ENCODE peak calls at places on chromosomes 7 and 10, in six cellular contexts. One of them, this sample, is unnamed.

GRCh38 chr7:42068554-42069280 is 168.3 kb downstream of the GLI3 start:
- DNase-seq in foreskin fibroblast: no peak
- DNase-seq in astrocyte of the cerebellum: no peak
- DNase-seq in thoracic aorta: no peak
- DNase-seq in fibroblast of lung: no peak
- DNase-seq in cardiac muscle cell: no peak
- DNase-seq in this sample: no peak

GRCh38 chr7:108099650-108100049 is 30.5 kb downstream of the LAMB4 start:
- DNase-seq in foreskin fibroblast: peak; percentile 59
- DNase-seq in astrocyte of the cerebellum: no peak
- DNase-seq in thoracic aorta: no peak
- DNase-seq in fibroblast of lung: peak; percentile 79
- DNase-seq in cardiac muscle cell: no peak
- DNase-seq in this sample: no peak

GRCh38 chr7:52168085-52168484 is 851.5 kb upstream of the COBL start:
- DNase-seq in foreskin fibroblast: no peak
- DNase-seq in astrocyte of the cerebellum: no peak
- DNase-seq in thoracic aorta: no peak
- DNase-seq in fibroblast of lung: no peak
- DNase-seq in cardiac muscle cell: no peak
- DNase-seq in this sample: no peak

GRCh38 chr7:7795736-7796135 is 77.3 kb upstream of the RPA3 start:
- DNase-seq in foreskin fibroblast: peak; percentile 82
- DNase-seq in astrocyte of the cerebellum: peak; percentile 16
- DNase-seq in thoracic aorta: no peak
- DNase-seq in fibroblast of lung: peak; percentile 60
- DNase-seq in cardiac muscle cell: no peak
- DNase-seq in this sample: peak; percentile 17

GRCh38 chr7:142319970-142320369 is 62.1 kb upstream of the PRSS58 start:
- DNase-seq in foreskin fibroblast: no peak
- DNase-seq in astrocyte of the cerebellum: no peak
- DNase-seq in thoracic aorta: no peak
- DNase-seq in fibroblast of lung: no peak
- DNase-seq in cardiac muscle cell: no peak
- DNase-seq in this sample: no peak

GRCh38 chr7:22598318-22598717 is 98.3 kb upstream of the STEAP1B start:
- DNase-seq in foreskin fibroblast: no peak
- DNase-seq in astrocyte of the cerebellum: no peak
- DNase-seq in thoracic aorta: no peak
- DNase-seq in fibroblast of lung: no peak
- DNase-seq in cardiac muscle cell: no peak
- DNase-seq in this sample: no peak

GRCh38 chr7:49670991-49671390 is 102.4 kb upstream of the VWC2 start:
- DNase-seq in foreskin fibroblast: no peak
- DNase-seq in astrocyte of the cerebellum: no peak
- DNase-seq in thoracic aorta: no peak
- DNase-seq in fibroblast of lung: no peak
- DNase-seq in cardiac muscle cell: no peak
- DNase-seq in this sample: peak; percentile 7

GRCh38 chr10:49768731-49769130 is 6.6 kb upstream of the OGDHL start:
- DNase-seq in foreskin fibroblast: no peak
- DNase-seq in astrocyte of the cerebellum: no peak
- DNase-seq in thoracic aorta: no peak
- DNase-seq in fibroblast of lung: no peak
- DNase-seq in cardiac muscle cell: no peak
- DNase-seq in this sample: no peak

GRCh38 chr10:21533577-21534475 is at the start of gene MLLT10:
- DNase-seq in foreskin fibroblast: peak; percentile 98
- DNase-seq in astrocyte of the cerebellum: peak; percentile 88
- DNase-seq in thoracic aorta: peak; percentile 66
- DNase-seq in fibroblast of lung: peak; percentile 97
- DNase-seq in cardiac muscle cell: peak; percentile 99
- DNase-seq in this sample: peak; percentile 97

GRCh38 chr10:130038611-130039109 is 72.0 kb downstream of the C10orf143 start:
- DNase-seq in foreskin fibroblast: no peak
- DNase-seq in astrocyte of the cerebellum: no peak
- DNase-seq in thoracic aorta: no peak
- DNase-seq in fibroblast of lung: no peak
- DNase-seq in cardiac muscle cell: no peak
- DNase-seq in this sample: no peak

GRCh38 chr7:158494162-158494586 is 93.4 kb downstream of the PTPRN2 start:
- DNase-seq in foreskin fibroblast: no peak
- DNase-seq in astrocyte of the cerebellum: no peak
- DNase-seq in thoracic aorta: no peak
- DNase-seq in fibroblast of lung: no peak
- DNase-seq in cardiac muscle cell: no peak
- DNase-seq in this sample: no peak

GRCh38 chr10:89296227-89296648 is 5.6 kb upstream of the IFIT2 start:
- DNase-seq in foreskin fibroblast: peak; percentile 53
- DNase-seq in astrocyte of the cerebellum: no peak
- DNase-seq in thoracic aorta: no peak
- DNase-seq in fibroblast of lung: peak; percentile 90
- DNase-seq in cardiac muscle cell: peak; percentile 75
- DNase-seq in this sample: peak; percentile 68

GRCh38 chr7:128022631-128023532 is 8.4 kb downstream of the LRRC4 start:
- DNase-seq in foreskin fibroblast: peak; percentile 64
- DNase-seq in astrocyte of the cerebellum: peak; percentile 59
- DNase-seq in thoracic aorta: no peak
- DNase-seq in fibroblast of lung: peak; percentile 66
- DNase-seq in cardiac muscle cell: peak; percentile 47
- DNase-seq in this sample: peak; percentile 49
- H3K4me3 ChIP-seq in foreskin fibroblast: no peak overlapping the region
- H3K4me3 ChIP-seq in astrocyte of the cerebellum: no peak overlapping the region
- H3K4me3 ChIP-seq in thoracic aorta: no peak overlapping the region
- H3K4me3 ChIP-seq in fibroblast of lung: no peak overlapping the region
- H3K4me3 ChIP-seq in cardiac muscle cell: no peak overlapping the region
- H3K4me3 ChIP-seq in this sample: no peak overlapping the region

DNA sequence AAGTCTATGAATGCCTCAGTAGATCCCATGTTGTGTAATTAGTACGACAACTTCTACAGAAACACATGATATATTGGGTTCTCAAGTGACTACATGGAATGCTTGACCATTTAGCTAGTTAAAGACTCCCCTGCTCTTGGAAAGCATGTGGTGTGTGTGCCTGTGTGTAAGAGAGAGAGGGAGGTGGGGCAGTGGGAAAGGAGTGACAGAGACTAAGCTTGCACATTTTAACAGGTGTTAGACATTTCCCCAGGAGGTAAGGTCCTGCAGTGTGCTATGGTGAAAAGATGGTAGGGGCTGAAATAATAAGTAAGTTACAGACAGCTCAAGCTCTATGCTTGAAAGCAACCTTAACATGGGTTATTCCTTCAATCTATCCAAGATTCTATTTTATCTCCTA is 241.7 kb upstream of the GHITM start:
- DNase-seq in foreskin fibroblast: no peak
- DNase-seq in astrocyte of the cerebellum: no peak
- DNase-seq in thoracic aorta: no peak
- DNase-seq in fibroblast of lung: no peak
- DNase-seq in cardiac muscle cell: no peak
- DNase-seq in this sample: no peak
- H3K4me3 ChIP-seq in foreskin fibroblast: no peak overlapping the region
- H3K4me3 ChIP-seq in astrocyte of the cerebellum: no peak overlapping the region
- H3K4me3 ChIP-seq in thoracic aorta: no peak overlapping the region
- H3K4me3 ChIP-seq in fibroblast of lung: no peak overlapping the region
- H3K4me3 ChIP-seq in cardiac muscle cell: no peak overlapping the region
- H3K4me3 ChIP-seq in this sample: no peak overlapping the region

GRCh38 chr7:99730992-99731391 is 4.0 kb downstream of the CYP3A7 start:
- DNase-seq in foreskin fibroblast: no peak
- DNase-seq in astrocyte of the cerebellum: no peak
- DNase-seq in thoracic aorta: no peak
- DNase-seq in fibroblast of lung: no peak
- DNase-seq in cardiac muscle cell: no peak
- DNase-seq in this sample: no peak
- H3K4me3 ChIP-seq in foreskin fibroblast: no peak overlapping the region
- H3K4me3 ChIP-seq in astrocyte of the cerebellum: no peak overlapping the region
- H3K4me3 ChIP-seq in thoracic aorta: no peak overlapping the region
- H3K4me3 ChIP-seq in fibroblast of lung: no peak overlapping the region
- H3K4me3 ChIP-seq in cardiac muscle cell: no peak overlapping the region
- H3K4me3 ChIP-seq in this sample: no peak overlapping the region

DNA sequence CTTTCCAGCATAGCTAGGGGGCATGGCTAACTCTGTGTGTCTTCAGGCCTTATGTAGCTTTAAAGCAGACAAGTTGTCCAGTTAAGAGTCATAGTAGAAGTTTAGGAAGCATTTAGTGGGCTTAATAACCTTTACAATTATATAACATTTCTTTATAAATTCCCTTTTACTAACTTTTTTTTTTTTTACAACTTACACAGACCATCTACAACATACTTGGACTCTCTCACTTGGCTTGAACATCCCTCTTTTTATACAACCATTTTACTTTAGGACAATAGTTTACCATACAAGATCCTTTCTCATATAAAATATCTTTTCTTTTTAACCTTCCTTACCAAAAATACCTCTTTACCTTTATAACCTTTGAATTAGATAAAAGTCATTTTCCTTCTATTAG is 26.3 kb downstream of the SP4 start:
- DNase-seq in foreskin fibroblast: no peak
- DNase-seq in astrocyte of the cerebellum: no peak
- DNase-seq in thoracic aorta: no peak
- DNase-seq in fibroblast of lung: no peak
- DNase-seq in cardiac muscle cell: no peak
- DNase-seq in this sample: no peak
- H3K4me3 ChIP-seq in foreskin fibroblast: no peak overlapping the region
- H3K4me3 ChIP-seq in astrocyte of the cerebellum: no peak overlapping the region
- H3K4me3 ChIP-seq in thoracic aorta: no peak overlapping the region
- H3K4me3 ChIP-seq in fibroblast of lung: no peak overlapping the region
- H3K4me3 ChIP-seq in cardiac muscle cell: no peak overlapping the region
- H3K4me3 ChIP-seq in this sample: no peak overlapping the region

GRCh38 chr7:92135100-92135429 is 788 bp upstream of the CYP51A1 start:
- DNase-seq in foreskin fibroblast: no peak
- DNase-seq in astrocyte of the cerebellum: peak; percentile 3
- DNase-seq in thoracic aorta: no peak
- DNase-seq in fibroblast of lung: no peak
- DNase-seq in cardiac muscle cell: peak; percentile 46
- DNase-seq in this sample: peak; percentile 1
- H3K4me3 ChIP-seq in foreskin fibroblast: peak overlapping the region; percentile 95
- H3K4me3 ChIP-seq in astrocyte of the cerebellum: peak overlapping the region; percentile 89
- H3K4me3 ChIP-seq in thoracic aorta: peak overlapping the region; percentile 95
- H3K4me3 ChIP-seq in fibroblast of lung: peak overlapping the region; percentile 92
- H3K4me3 ChIP-seq in cardiac muscle cell: peak overlapping the region; percentile 66
- H3K4me3 ChIP-seq in this sample: peak overlapping the region; percentile 85

GRCh38 chr7:100895956-100896742 is 461 bp upstream of the ACHE start:
- DNase-seq in foreskin fibroblast: no peak
- DNase-seq in astrocyte of the cerebellum: no peak
- DNase-seq in thoracic aorta: no peak
- DNase-seq in fibroblast of lung: no peak
- DNase-seq in cardiac muscle cell: no peak
- DNase-seq in this sample: no peak
- H3K4me3 ChIP-seq in foreskin fibroblast: no peak overlapping the region
- H3K4me3 ChIP-seq in astrocyte of the cerebellum: peak overlapping the region; percentile 10
- H3K4me3 ChIP-seq in thoracic aorta: peak overlapping the region; percentile 62
- H3K4me3 ChIP-seq in fibroblast of lung: no peak overlapping the region
- H3K4me3 ChIP-seq in cardiac muscle cell: peak overlapping the region; percentile 62
- H3K4me3 ChIP-seq in this sample: no peak overlapping the region

GRCh38 chr10:28913850-28914249 is 236.5 kb downstream of the BAMBI start:
- DNase-seq in foreskin fibroblast: no peak
- DNase-seq in astrocyte of the cerebellum: no peak
- DNase-seq in thoracic aorta: no peak
- DNase-seq in fibroblast of lung: no peak
- DNase-seq in cardiac muscle cell: no peak
- DNase-seq in this sample: peak; percentile 33

GRCh38 chr10:28912017-28912783 is 234.9 kb downstream of the BAMBI start:
- DNase-seq in foreskin fibroblast: no peak
- DNase-seq in astrocyte of the cerebellum: no peak
- DNase-seq in thoracic aorta: no peak
- DNase-seq in fibroblast of lung: no peak
- DNase-seq in cardiac muscle cell: no peak
- DNase-seq in this sample: no peak

GRCh38 chr10:28914721-28915120 is 237.4 kb downstream of the BAMBI start:
- DNase-seq in foreskin fibroblast: no peak
- DNase-seq in astrocyte of the cerebellum: no peak
- DNase-seq in thoracic aorta: no peak
- DNase-seq in fibroblast of lung: no peak
- DNase-seq in cardiac muscle cell: no peak
- DNase-seq in this sample: no peak

GRCh38 chr10:28910960-28911359 is 233.6 kb downstream of the BAMBI start:
- DNase-seq in foreskin fibroblast: no peak
- DNase-seq in astrocyte of the cerebellum: no peak
- DNase-seq in thoracic aorta: no peak
- DNase-seq in fibroblast of lung: peak; percentile 43
- DNase-seq in cardiac muscle cell: peak; percentile 73
- DNase-seq in this sample: no peak

GRCh38 chr10:28913436-28913835 is 236.1 kb downstream of the BAMBI start:
- DNase-seq in foreskin fibroblast: no peak
- DNase-seq in astrocyte of the cerebellum: no peak
- DNase-seq in thoracic aorta: no peak
- DNase-seq in fibroblast of lung: no peak
- DNase-seq in cardiac muscle cell: no peak
- DNase-seq in this sample: no peak
- H3K4me3 ChIP-seq in foreskin fibroblast: no peak overlapping the region
- H3K4me3 ChIP-seq in astrocyte of the cerebellum: no peak overlapping the region
- H3K4me3 ChIP-seq in thoracic aorta: no peak overlapping the region
- H3K4me3 ChIP-seq in fibroblast of lung: no peak overlapping the region
- H3K4me3 ChIP-seq in cardiac muscle cell: no peak overlapping the region
- H3K4me3 ChIP-seq in this sample: no peak overlapping the region